ENCODE peak calls at places on chromosomes 12 and 14, in seven cellular contexts. One of them, this sample, is unnamed. For H3K9me3 and H3K36me3, the result is how much of the 10 kb centered on the place peaks cover.

GRCh38 chr14:78709795-78710569 is 539.8 kb downstream of the NRXN3 start:
- DNase-seq in heart left ventricle: no peak
- DNase-seq in neural progenitor cell: no peak
- DNase-seq in ovary: no peak
- DNase-seq in fibroblast of lung: no peak
- DNase-seq in adrenal gland: no peak
- DNase-seq in heart right ventricle: no peak
- DNase-seq in this sample: no peak

GRCh38 chr12:131242741-131243496 is 289.2 kb downstream of the ADGRD1 start:
- DNase-seq in heart left ventricle: no peak
- DNase-seq in neural progenitor cell: peak
- DNase-seq in ovary: no peak
- DNase-seq in fibroblast of lung: no peak
- DNase-seq in adrenal gland: no peak
- DNase-seq in heart right ventricle: no peak
- DNase-seq in this sample: peak

GRCh38 chr12:14213542-14213941 is 151.9 kb upstream of the ATF7IP start:
- DNase-seq in heart left ventricle: no peak
- DNase-seq in neural progenitor cell: peak
- DNase-seq in ovary: no peak
- DNase-seq in fibroblast of lung: no peak
- DNase-seq in adrenal gland: peak
- DNase-seq in heart right ventricle: no peak
- DNase-seq in this sample: no peak

GRCh38 chr12:53060721-53061276 is 10.9 kb downstream of the TNS2 start:
- DNase-seq in heart left ventricle: no peak
- DNase-seq in neural progenitor cell: no peak
- DNase-seq in ovary: peak
- DNase-seq in fibroblast of lung: no peak
- DNase-seq in adrenal gland: peak
- DNase-seq in heart right ventricle: peak
- DNase-seq in this sample: no peak

GRCh38 chr12:130838951-130839769 is at the start of gene STX2:
- DNase-seq in heart left ventricle: peak
- DNase-seq in neural progenitor cell: peak
- DNase-seq in ovary: peak
- DNase-seq in fibroblast of lung: peak
- DNase-seq in adrenal gland: peak
- DNase-seq in heart right ventricle: peak
- DNase-seq in this sample: peak

GRCh38 chr14:49634547-49635334 is at the start of gene DNAAF2:
- DNase-seq in heart left ventricle: peak
- DNase-seq in neural progenitor cell: peak
- DNase-seq in ovary: peak
- DNase-seq in fibroblast of lung: peak
- DNase-seq in adrenal gland: peak
- DNase-seq in heart right ventricle: peak
- DNase-seq in this sample: peak

GRCh38 chr12:24230061-24230460 is 280.6 kb upstream of the SOX5 start:
- DNase-seq in heart left ventricle: no peak
- DNase-seq in neural progenitor cell: peak
- DNase-seq in ovary: no peak
- DNase-seq in fibroblast of lung: no peak
- DNase-seq in adrenal gland: no peak
- DNase-seq in heart right ventricle: no peak
- DNase-seq in this sample: no peak

GRCh38 chr14:87816421-87816820 is 176.6 kb downstream of the GALC start:
- DNase-seq in heart left ventricle: no peak
- DNase-seq in neural progenitor cell: no peak
- DNase-seq in ovary: no peak
- DNase-seq in fibroblast of lung: no peak
- DNase-seq in adrenal gland: no peak
- DNase-seq in heart right ventricle: no peak
- DNase-seq in this sample: no peak

GRCh38 chr12:98743362-98743953 is 98.4 kb downstream of the APAF1 start:
- DNase-seq in heart left ventricle: no peak
- DNase-seq in neural progenitor cell: peak
- DNase-seq in ovary: no peak
- DNase-seq in fibroblast of lung: no peak
- DNase-seq in adrenal gland: no peak
- DNase-seq in heart right ventricle: no peak
- DNase-seq in this sample: no peak

GRCh38 chr12:30989754-30990153 is 63.2 kb downstream of the TSPAN11 start:
- DNase-seq in heart left ventricle: peak
- DNase-seq in neural progenitor cell: peak
- DNase-seq in ovary: no peak
- DNase-seq in fibroblast of lung: no peak
- DNase-seq in adrenal gland: no peak
- DNase-seq in heart right ventricle: peak
- DNase-seq in this sample: peak

GRCh38 chr12:6825398-6826124 is 2.6 kb upstream of the P3H3 start:
- DNase-seq in heart left ventricle: peak
- DNase-seq in neural progenitor cell: peak
- DNase-seq in ovary: peak
- DNase-seq in fibroblast of lung: peak
- DNase-seq in adrenal gland: peak
- DNase-seq in heart right ventricle: peak
- DNase-seq in this sample: peak

GRCh38 chr12:106113446-106114083 is 25.2 kb downstream of the NUAK1 start:
- DNase-seq in heart left ventricle: no peak
- DNase-seq in neural progenitor cell: no peak
- DNase-seq in ovary: no peak
- DNase-seq in fibroblast of lung: no peak
- DNase-seq in adrenal gland: no peak
- DNase-seq in heart right ventricle: no peak
- DNase-seq in this sample: peak

GRCh38 chr14:95319312-95320075 is at the start of gene CLMN:
- DNase-seq in heart left ventricle: peak
- DNase-seq in neural progenitor cell: peak
- DNase-seq in ovary: peak
- DNase-seq in fibroblast of lung: peak
- DNase-seq in adrenal gland: peak
- DNase-seq in heart right ventricle: peak
- DNase-seq in this sample: peak

GRCh38 chr14:50475460-50475859 is 56.9 kb downstream of the MAP4K5 start:
- DNase-seq in heart left ventricle: no peak
- DNase-seq in neural progenitor cell: no peak
- DNase-seq in ovary: no peak
- DNase-seq in fibroblast of lung: no peak
- DNase-seq in adrenal gland: no peak
- DNase-seq in heart right ventricle: no peak
- DNase-seq in this sample: peak

GRCh38 chr12:121005346-121005815 is 10.9 kb downstream of the C12orf43 start:
- DNase-seq in heart left ventricle: no peak
- DNase-seq in neural progenitor cell: peak
- DNase-seq in ovary: no peak
- DNase-seq in fibroblast of lung: peak
- DNase-seq in adrenal gland: peak
- DNase-seq in heart right ventricle: no peak
- DNase-seq in this sample: peak

GRCh38 chr14:30994681-30995620 is 30.5 kb upstream of the AP4S1 start:
- DNase-seq in heart left ventricle: no peak
- DNase-seq in neural progenitor cell: no peak
- DNase-seq in ovary: no peak
- DNase-seq in fibroblast of lung: peak
- DNase-seq in adrenal gland: no peak
- DNase-seq in heart right ventricle: no peak
- DNase-seq in this sample: no peak

GRCh38 chr12:55704824-55705780 is 2.6 kb downstream of the ITGA7 start:
- DNase-seq in heart left ventricle: no peak
- DNase-seq in neural progenitor cell: no peak
- DNase-seq in ovary: no peak
- DNase-seq in fibroblast of lung: no peak
- DNase-seq in adrenal gland: no peak
- DNase-seq in heart right ventricle: no peak
- DNase-seq in this sample: no peak

GRCh38 chr12:55703976-55704761 is 3.5 kb downstream of the ITGA7 start:
- DNase-seq in heart left ventricle: peak
- DNase-seq in neural progenitor cell: no peak
- DNase-seq in ovary: peak
- DNase-seq in fibroblast of lung: peak
- DNase-seq in adrenal gland: no peak
- DNase-seq in heart right ventricle: peak
- DNase-seq in this sample: no peak

GRCh38 chr12:55702861-55703260 is 4.8 kb downstream of the ITGA7 start:
- DNase-seq in heart left ventricle: no peak
- DNase-seq in neural progenitor cell: no peak
- DNase-seq in ovary: no peak
- DNase-seq in fibroblast of lung: no peak
- DNase-seq in adrenal gland: no peak
- DNase-seq in heart right ventricle: no peak
- DNase-seq in this sample: no peak

GRCh38 chr12:55705802-55706402 is 1.8 kb downstream of the ITGA7 start:
- DNase-seq in heart left ventricle: no peak
- DNase-seq in neural progenitor cell: peak
- DNase-seq in ovary: no peak
- DNase-seq in fibroblast of lung: no peak
- DNase-seq in adrenal gland: no peak
- DNase-seq in heart right ventricle: peak
- DNase-seq in this sample: no peak

GRCh38 chr12:55703288-55703687 is 4.4 kb downstream of the ITGA7 start:
- DNase-seq in heart left ventricle: peak
- DNase-seq in neural progenitor cell: no peak
- DNase-seq in ovary: no peak
- DNase-seq in fibroblast of lung: no peak
- DNase-seq in adrenal gland: no peak
- DNase-seq in heart right ventricle: peak
- DNase-seq in this sample: no peak
- H3K4me3 ChIP-seq in heart left ventricle: peak
- H3K4me3 ChIP-seq in neural progenitor cell: no peak
- H3K4me3 ChIP-seq in ovary: no peak
- H3K4me3 ChIP-seq in fibroblast of lung: no peak
- H3K4me3 ChIP-seq in adrenal gland: no peak
- H3K4me3 ChIP-seq in heart right ventricle: peak
- H3K4me3 ChIP-seq in this sample: no peak

DNA sequence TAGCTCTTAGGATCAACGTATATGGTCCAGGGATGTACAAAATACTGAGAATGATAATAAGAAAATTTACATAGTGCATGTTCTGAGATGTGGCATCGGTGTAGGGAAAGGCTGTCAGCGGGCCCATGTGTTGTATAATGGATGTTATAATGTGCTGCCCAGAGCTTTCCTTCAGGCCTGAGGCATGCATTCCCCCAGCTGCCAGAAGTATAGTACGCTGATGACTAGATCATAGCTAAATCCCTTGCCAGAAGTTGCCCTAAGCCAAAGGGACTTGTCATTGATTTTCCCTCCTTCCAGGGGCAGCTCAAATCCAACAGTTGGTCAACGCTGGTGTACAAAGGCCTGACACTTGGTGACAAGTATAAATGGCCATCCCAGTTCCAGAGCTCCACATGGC is 6.5 kb upstream of the OR11G2 start:
- DNase-seq in heart left ventricle: no peak
- DNase-seq in neural progenitor cell: no peak
- DNase-seq in ovary: no peak
- DNase-seq in fibroblast of lung: no peak
- DNase-seq in adrenal gland: no peak
- DNase-seq in heart right ventricle: no peak
- DNase-seq in this sample: peak
- H3K9me3 ChIP-seq in heart left ventricle: under half
- H3K9me3 ChIP-seq in neural progenitor cell: under half
- H3K9me3 ChIP-seq in ovary: under half
- H3K9me3 ChIP-seq in fibroblast of lung: under half
- H3K9me3 ChIP-seq in adrenal gland: under half
- H3K9me3 ChIP-seq in heart right ventricle: under half
- H3K9me3 ChIP-seq in this sample: under half

DNA sequence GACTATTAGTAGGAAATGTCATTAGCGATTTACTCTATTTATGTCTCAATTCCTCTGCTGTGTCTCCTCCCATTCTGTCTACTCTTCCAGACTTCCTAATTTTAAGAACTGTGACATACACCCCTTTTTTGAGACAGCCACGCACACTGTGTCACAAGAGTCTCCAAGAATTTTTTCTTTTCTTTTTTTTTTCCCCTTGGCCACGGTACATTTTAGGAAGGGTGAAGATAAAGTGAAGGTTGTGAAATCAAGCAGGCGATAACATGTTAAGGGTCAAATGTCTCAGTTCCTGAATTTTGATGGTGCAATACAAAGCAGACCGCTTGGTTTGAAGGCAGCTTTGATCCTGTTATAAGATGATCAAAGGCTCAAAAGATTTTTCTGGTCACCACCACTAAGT is 4.3 kb downstream of the OLR1 start:
- DNase-seq in heart left ventricle: no peak
- DNase-seq in neural progenitor cell: no peak
- DNase-seq in ovary: no peak
- DNase-seq in fibroblast of lung: no peak
- DNase-seq in adrenal gland: no peak
- DNase-seq in heart right ventricle: no peak
- DNase-seq in this sample: no peak
- H3K36me3 ChIP-seq in heart left ventricle: under half
- H3K36me3 ChIP-seq in neural progenitor cell: under half
- H3K36me3 ChIP-seq in ovary: under half
- H3K36me3 ChIP-seq in fibroblast of lung: under half
- H3K36me3 ChIP-seq in adrenal gland: under half
- H3K36me3 ChIP-seq in heart right ventricle: under half
- H3K36me3 ChIP-seq in this sample: under half

DNA sequence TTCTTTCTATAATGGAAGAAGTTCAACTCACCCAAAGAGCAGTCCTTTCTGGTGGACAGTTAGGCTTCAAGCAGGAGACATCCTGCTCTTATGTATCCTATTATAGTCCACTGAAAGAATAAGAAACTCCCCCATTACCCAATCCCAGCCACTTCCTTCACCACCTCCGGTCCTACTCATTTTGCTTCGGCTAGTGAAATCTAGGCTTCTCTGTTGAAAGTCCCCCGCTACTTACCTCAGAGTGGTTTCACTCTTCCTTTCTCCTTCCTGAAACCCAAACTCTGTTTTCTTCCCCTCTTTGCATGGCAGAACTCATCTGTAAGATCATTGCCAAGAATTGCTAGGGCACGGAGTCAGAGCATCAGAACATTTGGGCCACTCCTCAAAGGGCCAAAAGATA is at the start of gene GPR84:
- DNase-seq in heart left ventricle: no peak
- DNase-seq in neural progenitor cell: no peak
- DNase-seq in ovary: no peak
- DNase-seq in fibroblast of lung: no peak
- DNase-seq in adrenal gland: no peak
- DNase-seq in heart right ventricle: no peak
- DNase-seq in this sample: no peak
- H3K4me3 ChIP-seq in heart left ventricle: no peak
- H3K4me3 ChIP-seq in neural progenitor cell: no peak
- H3K4me3 ChIP-seq in ovary: no peak
- H3K4me3 ChIP-seq in fibroblast of lung: no peak
- H3K4me3 ChIP-seq in adrenal gland: no peak
- H3K4me3 ChIP-seq in heart right ventricle: no peak
- H3K4me3 ChIP-seq in this sample: no peak

GRCh38 chr12:133206390-133206789 is 25.1 kb downstream of the ZNF268 start:
- DNase-seq in heart left ventricle: no peak
- DNase-seq in neural progenitor cell: no peak
- DNase-seq in ovary: no peak
- DNase-seq in fibroblast of lung: no peak
- DNase-seq in adrenal gland: no peak
- DNase-seq in heart right ventricle: no peak
- DNase-seq in this sample: no peak
- H3K9me3 ChIP-seq in heart left ventricle: half or more
- H3K9me3 ChIP-seq in neural progenitor cell: half or more
- H3K9me3 ChIP-seq in ovary: half or more
- H3K9me3 ChIP-seq in fibroblast of lung: under half
- H3K9me3 ChIP-seq in adrenal gland: half or more
- H3K9me3 ChIP-seq in heart right ventricle: half or more
- H3K9me3 ChIP-seq in this sample: half or more